ENCODE peak calls at places on chromosomes 3 and 15, in six cellular contexts. Z, N, T, O, P and F are unnamed samples. For H3K4me1, the result is how much of the 10 kb centered on the place peaks cover.

GRCh38 chr3:89851974-89852621 is 744.7 kb downstream of the EPHA3 start:
- DNase-seq in Z (no peak), N (no peak), T (no peak), O (peak), P (no peak), F (peak)

GRCh38 chr15:67039349-67040075 is 25.9 kb upstream of the SMAD3 start:
- DNase-seq in Z (no peak), N (no peak), T (no peak), O (no peak), P (no peak), F (peak)

GRCh38 chr3:96646596-96646995 is 167.8 kb upstream of the EPHA6 start:
- DNase-seq in Z (no peak), N (no peak), T (no peak), O (no peak), P (no peak), F (no peak)

GRCh38 chr3:94162700-94163099 is 99.8 kb downstream of the NSUN3 start:
- DNase-seq in Z (no peak), N (no peak), T (no peak), O (no peak), P (no peak), F (peak)

GRCh38 chr3:27278391-27279055 is 90.7 kb downstream of the NEK10 start:
- DNase-seq in Z (no peak), N (no peak), T (no peak), O (no peak), P (no peak), F (no peak)

GRCh38 chr3:109268181-109268580 is 48.1 kb downstream of the DPPA2 start:
- DNase-seq in Z (no peak), N (no peak), T (no peak), O (no peak), P (no peak), F (no peak)

GRCh38 chr3:190697901-190698300 is 164.6 kb downstream of the GMNC start:
- DNase-seq in Z (no peak), N (no peak), T (no peak), O (no peak), P (no peak), F (peak)

GRCh38 chr3:107997666-107998065 is 93.2 kb downstream of the CD47 start:
- DNase-seq in Z (no peak), N (no peak), T (no peak), O (no peak), P (no peak), F (no peak)

GRCh38 chr15:83657549-83657948 is 3.6 kb downstream of the ADAMTSL3 start:
- DNase-seq in Z (no peak), N (no peak), T (no peak), O (no peak), P (no peak), F (no peak)

GRCh38 chr15:48674876-48675275 is 29.4 kb upstream of the FBN1 start:
- DNase-seq in Z (no peak), N (no peak), T (no peak), O (no peak), P (no peak), F (no peak)

GRCh38 chr3:193702967-193703366 is 110.0 kb downstream of the OPA1 start:
- DNase-seq in Z (no peak), N (no peak), T (no peak), O (no peak), P (no peak), F (no peak)

GRCh38 chr3:84223512-84223911 is 735.3 kb upstream of the CADM2 start:
- DNase-seq in Z (no peak), N (no peak), T (no peak), O (no peak), P (no peak), F (no peak)

GRCh38 chr15:29204356-29204755 is 65.3 kb downstream of the NSMCE3 start:
- DNase-seq in Z (no peak), N (no peak), T (no peak), O (no peak), P (no peak), F (no peak)

GRCh38 chr15:41043276-41043675 is 72.8 kb downstream of the INO80 start:
- DNase-seq in Z (no peak), N (no peak), T (no peak), O (no peak), P (no peak), F (no peak)

GRCh38 chr15:33370225-33371020 is 59.7 kb downstream of the RYR3 start:
- DNase-seq in Z (no peak), N (no peak), T (no peak), O (no peak), P (no peak), F (no peak)

GRCh38 chr15:50051811-50052419 is 67.1 kb downstream of the ATP8B4 start:
- DNase-seq in Z (peak), N (no peak), T (no peak), O (peak), P (no peak), F (peak)

GRCh38 chr3:126679831-126680677 is 24.0 kb upstream of the CHCHD6 start:
- DNase-seq in Z (no peak), N (no peak), T (peak), O (no peak), P (no peak), F (no peak)

GRCh38 chr3:51389423-51390183 is 1.5 kb upstream of the RBM15B start:
- DNase-seq in Z (peak), N (peak), T (no peak), O (peak), P (no peak), F (no peak)

GRCh38 chr3:155334215-155334896 is 40.9 kb upstream of the STRIT1 start:
- DNase-seq in Z (no peak), N (no peak), T (no peak), O (no peak), P (no peak), F (no peak)

GRCh38 chr3:67388738-67389137 is 265.7 kb downstream of the SUCLG2 start:
- DNase-seq in Z (no peak), N (no peak), T (no peak), O (no peak), P (no peak), F (no peak)

GRCh38 chr3:51874411-51874810 is 990 bp downstream of the IQCF5 start:
- DNase-seq in Z (no peak), N (no peak), T (no peak), O (no peak), P (no peak), F (no peak)

GRCh38 chr15:89469331-89470107 is 26.9 kb downstream of the RHCG start:
- DNase-seq in Z (no peak), N (no peak), T (no peak), O (no peak), P (no peak), F (no peak)

GRCh38 chr3:57756528-57757401 is 656 bp downstream of the SLMAP start:
- DNase-seq in Z (peak), N (peak), T (peak), O (peak), P (no peak), F (peak)

GRCh38 chr3:45043715-45044299 is 17.7 kb downstream of the CLEC3B start:
- DNase-seq in Z (no peak), N (no peak), T (no peak), O (no peak), P (no peak), F (no peak)

GRCh38 chr3:43960448-43960840 is 269.7 kb downstream of the ABHD5 start:
- DNase-seq in Z (no peak), N (no peak), T (no peak), O (no peak), P (no peak), F (no peak)

GRCh38 chr15:42172475-42172874 is 16.0 kb upstream of the PLA2G4F start:
- DNase-seq in Z (no peak), N (no peak), T (no peak), O (no peak), P (no peak), F (no peak)

GRCh38 chr3:87982421-87982820 is 76.4 kb downstream of the CGGBP1 start:
- DNase-seq in Z (no peak), N (no peak), T (no peak), O (no peak), P (no peak), F (no peak)

GRCh38 chr3:189272500-189273119 is 100.8 kb downstream of the TPRG1 start:
- DNase-seq in Z (no peak), N (no peak), T (no peak), O (no peak), P (no peak), F (no peak)
- H3K27ac ChIP-seq in Z (peak), N (no peak), T (peak), O (no peak), P (no peak), F (no peak)

GRCh38 chr3:122088519-122088918 is 33.4 kb downstream of the CD86 start:
- DNase-seq in Z (no peak), N (no peak), T (no peak), O (no peak), P (no peak), F (no peak)

GRCh38 chr3:122094693-122095092 is 39.5 kb downstream of the CD86 start:
- DNase-seq in Z (no peak), N (no peak), T (no peak), O (no peak), P (no peak), F (no peak)

GRCh38 chr3:122092460-122093165 is 37.5 kb downstream of the CD86 start:
- DNase-seq in Z (peak), N (no peak), T (no peak), O (peak), P (no peak), F (no peak)

GRCh38 chr3:122094125-122094524 is 39.0 kb downstream of the CD86 start:
- DNase-seq in Z (no peak), N (no peak), T (no peak), O (no peak), P (peak), F (no peak)

DNA sequence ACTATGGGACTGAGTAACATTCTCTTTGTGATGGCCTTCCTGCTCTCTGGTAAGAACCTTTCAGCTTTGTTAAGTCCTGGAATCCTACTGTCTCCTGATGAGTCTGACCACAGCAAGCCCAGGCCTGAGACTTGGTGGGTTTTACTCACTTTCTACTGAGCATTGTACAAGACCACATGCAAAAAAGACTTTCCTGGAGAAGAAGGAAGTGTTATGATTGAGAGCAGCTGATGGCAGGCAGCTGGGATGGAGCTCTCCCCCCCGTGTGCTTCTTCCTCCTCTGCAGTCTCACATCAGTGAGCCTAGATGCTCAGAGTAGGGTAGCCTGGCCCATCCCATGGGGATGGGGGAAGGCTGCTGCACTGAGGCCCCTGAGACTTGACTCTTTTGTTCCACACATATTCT is 36.4 kb downstream of the CD86 start:
- DNase-seq in Z (no peak), N (no peak), T (no peak), O (no peak), P (peak), F (no peak)
- H3K4me1 ChIP-seq in Z (under half), N (under half), T (under half), O (under half), P (half or more), F (under half)

GRCh38 chr3:123745184-123745855 is 138.8 kb downstream of the MYLK start:
- DNase-seq in Z (no peak), N (no peak), T (no peak), O (no peak), P (no peak), F (no peak)
- TF ChIP-seq CTCF in Z (no peak), N (no peak), T (no peak), O (no peak), P (peak), F (peak)

GRCh38 chr3:50319872-50320625 is 2.5 kb downstream of the HYAL2 start:
- DNase-seq in Z (peak), N (no peak), T (no peak), O (no peak), P (no peak), F (no peak)

GRCh38 chr3:50321844-50322385 is 630 bp downstream of the HYAL2 start:
- DNase-seq in Z (no peak), N (no peak), T (no peak), O (no peak), P (no peak), F (no peak)

GRCh38 chr3:50321146-50321843 is 1.2 kb downstream of the HYAL2 start:
- DNase-seq in Z (peak), N (peak), T (no peak), O (peak), P (peak), F (peak)

GRCh38 chr3:50319181-50319871 is 3.2 kb downstream of the HYAL2 start:
- DNase-seq in Z (peak), N (no peak), T (no peak), O (no peak), P (no peak), F (no peak)

DNA sequence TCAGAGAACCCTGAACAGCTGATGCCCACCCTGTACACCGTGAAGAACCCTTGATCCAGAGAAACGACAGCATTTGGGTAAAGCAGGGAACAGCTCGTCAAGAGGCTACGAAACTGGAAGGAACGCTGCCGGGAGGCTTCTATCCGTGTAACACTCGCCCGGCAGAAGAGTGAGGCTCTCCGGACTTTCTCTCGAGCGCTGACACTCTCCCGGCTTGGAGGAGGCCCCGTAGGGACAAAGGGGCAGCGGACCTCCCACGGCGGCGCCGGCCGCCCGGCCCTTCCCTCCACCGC is 1.7 kb downstream of the HYAL2 start:
- DNase-seq in Z (no peak), N (no peak), T (no peak), O (no peak), P (no peak), F (peak)
- H3K27ac ChIP-seq in Z (peak), N (peak), T (peak), O (peak), P (peak), F (peak)

GRCh38 chr15:75038948-75039533 is 15.7 kb downstream of the PPCDC start:
- DNase-seq in Z (no peak), N (no peak), T (no peak), O (no peak), P (no peak), F (no peak)

GRCh38 chr15:75043509-75044257 is 20.3 kb downstream of the PPCDC start:
- DNase-seq in Z (peak), N (no peak), T (peak), O (peak), P (peak), F (no peak)

GRCh38 chr15:75044258-75044878 is 21.0 kb downstream of the PPCDC start:
- DNase-seq in Z (no peak), N (no peak), T (no peak), O (no peak), P (no peak), F (no peak)

GRCh38 chr15:75045332-75046015 is 22.1 kb downstream of the PPCDC start:
- DNase-seq in Z (no peak), N (no peak), T (no peak), O (no peak), P (peak), F (no peak)

DNA sequence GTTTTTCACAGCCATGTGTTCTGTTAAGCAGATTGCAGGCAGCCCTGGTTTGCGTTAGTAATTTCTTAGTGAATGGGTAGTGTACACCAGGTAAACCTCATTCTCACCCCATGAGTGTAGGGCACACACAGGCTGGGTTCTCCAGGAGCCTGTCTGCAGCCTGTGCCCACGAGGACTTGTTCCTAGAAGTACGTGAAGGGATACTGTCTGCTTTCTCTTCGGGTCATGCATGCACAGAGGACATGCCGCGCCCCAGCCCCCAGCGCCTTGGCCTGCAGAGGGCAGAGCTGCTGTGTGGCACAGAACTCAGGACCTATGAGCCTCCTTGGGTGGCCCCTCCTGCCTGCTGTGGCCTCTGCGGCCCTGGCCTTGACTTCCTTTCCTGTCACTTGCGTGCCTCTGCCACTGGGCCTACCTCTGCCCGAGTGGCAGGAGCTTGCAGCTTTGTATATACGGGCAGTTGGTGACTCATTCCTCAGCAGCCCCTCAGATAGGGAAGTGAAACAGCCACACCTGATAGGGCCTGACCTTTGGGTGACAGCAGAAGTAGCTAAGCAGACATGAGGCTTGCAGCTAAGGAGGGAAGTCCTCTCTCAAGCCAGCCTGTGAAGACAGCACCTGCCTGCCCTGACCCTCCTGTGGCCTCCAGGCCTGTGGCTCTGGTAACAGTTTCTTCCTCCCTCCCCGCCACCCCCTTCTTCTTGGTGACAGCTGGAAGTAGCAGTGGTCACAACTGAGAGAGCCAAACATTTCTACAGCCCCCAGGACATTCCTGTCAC is 19.5 kb downstream of the PPCDC start:
- DNase-seq in Z (peak), N (peak), T (peak), O (peak), P (peak), F (no peak)
- H3K4me1 ChIP-seq in Z (under half), N (under half), T (half or more), O (half or more), P (half or more), F (under half)